ENCODE peak calls at places on chromosomes 5 and 9, in six cellular contexts. C is stimulated activated CD4-positive, alpha-beta T cell treated with anti-CD3 and anti-CD28 coated beads, Interleukin-2, amount 100 ng/mL, for 48 hours; L is stimulated activated naive CD8-positive, alpha-beta T cell treated with anti-CD3 and anti-CD28 coated beads, Interleukin-15, Interleukin-2, amounts not matched to agents 100 U/mL and 50 U/mL, for 24 hours; F is AG09319; G is activated CD4-positive, alpha-beta T cell treated with anti-CD3 and anti-CD28 coated beads for 1 hour; T is AG04450. Z is an unnamed sample.

GRCh38 chr9:19498015-19498414 is 89.2 kb downstream of the ACER2 start:
- DNase-seq in F (no peak), C (no peak), G (no peak), L (no peak), T (no peak), Z (no peak)

GRCh38 chr5:135488727-135489465 is 36.7 kb upstream of the TIFAB start:
- DNase-seq in T (peak; percentile 45), F (peak; percentile 28), L (no peak), C (no peak), G (no peak), Z (no peak)

GRCh38 chr5:127925916-127926315 is 157.7 kb upstream of the SLC12A2 start:
- DNase-seq in L (no peak), G (no peak), T (no peak), C (no peak), F (no peak), Z (no peak)

GRCh38 chr5:143322178-143322577 is 81.3 kb downstream of the NR3C1 start:
- DNase-seq in F (no peak), C (no peak), T (no peak), G (no peak), L (no peak), Z (no peak)

GRCh38 chr5:73454379-73455036 is 5.9 kb upstream of the FOXD1 start:
- DNase-seq in L (peak; percentile 29), C (no peak), G (no peak), T (no peak), F (peak; percentile 23), Z (peak; percentile 38)

GRCh38 chr5:41151562-41151961 is 61.8 kb downstream of the C6 start:
- DNase-seq in T (no peak), L (no peak), C (no peak), F (no peak), G (no peak), Z (no peak)

GRCh38 chr5:52988335-52989024 is 672 bp upstream of the ITGA2 start:
- DNase-seq in F (no peak), L (no peak), G (no peak), T (no peak), C (no peak), Z (no peak)

GRCh38 chr5:146643805-146644204 is 127.8 kb upstream of the GPR151 start:
- DNase-seq in L (no peak), T (no peak), G (no peak), C (no peak), F (no peak), Z (no peak)

GRCh38 chr5:88117546-88117945 is 151.1 kb downstream of the TMEM161B start:
- DNase-seq in C (no peak), T (no peak), L (no peak), F (no peak), G (no peak), Z (no peak)

GRCh38 chr5:21701317-21701716 is 1151.8 kb downstream of the CDH12 start:
- DNase-seq in G (no peak), T (no peak), C (no peak), F (no peak), L (no peak), Z (no peak)

GRCh38 chr9:13491138-13491492 is 211.6 kb upstream of the MPDZ start:
- DNase-seq in T (no peak), C (no peak), L (no peak), G (no peak), F (no peak), Z (no peak)

GRCh38 chr9:99859395-99859980 is 37.8 kb downstream of the NR4A3 start:
- DNase-seq in C (no peak), G (no peak), F (no peak), L (no peak), T (no peak), Z (no peak)

GRCh38 chr9:108072740-108073139 is 583.2 kb upstream of the KLF4 start:
- DNase-seq in L (no peak), T (no peak), F (no peak), C (no peak), G (no peak), Z (no peak)

GRCh38 chr5:91280942-91281269 is 102.2 kb downstream of the ARRDC3 start:
- DNase-seq in G (no peak), T (no peak), L (no peak), F (no peak), C (no peak), Z (no peak)

GRCh38 chr9:124779368-124780059 is 2.6 kb downstream of the OLFML2A start:
- DNase-seq in L (no peak), T (peak; percentile 99), C (no peak), F (peak; percentile 85), G (no peak), Z (no peak)

GRCh38 chr5:143174714-143175398 is 228.6 kb downstream of the NR3C1 start:
- DNase-seq in G (no peak), C (no peak), T (no peak), L (no peak), F (no peak), Z (no peak)

GRCh38 chr9:20504930-20505329 is 117.4 kb downstream of the MLLT3 start:
- DNase-seq in G (no peak), C (no peak), T (no peak), F (no peak), L (no peak), Z (peak; percentile 52)

GRCh38 chr5:119743927-119744326 is 114.6 kb downstream of the FAM170A start:
- DNase-seq in F (no peak), G (no peak), T (no peak), L (no peak), C (peak; percentile 5), Z (no peak)

GRCh38 chr9:133354766-133355165 is 1.5 kb downstream of the SURF1 start:
- DNase-seq in F (no peak), T (no peak), L (no peak), C (no peak), G (no peak), Z (no peak)

GRCh38 chr5:62582198-62582597 is 3.6 kb downstream of the LRRC70 start:
- DNase-seq in L (no peak), C (no peak), G (no peak), F (no peak), T (no peak), Z (no peak)

GRCh38 chr9:112898872-112899281 is 8.2 kb upstream of the SLC46A2 start:
- DNase-seq in G (no peak), C (no peak), T (no peak), L (no peak), F (no peak), Z (no peak)

GRCh38 chr9:112443200-112443599 is 43.4 kb upstream of the KIAA1958 start:
- DNase-seq in G (no peak), L (no peak), C (peak; percentile 6), F (no peak), T (no peak), Z (peak; percentile 10)

GRCh38 chr5:173757817-173758216 is 130.3 kb upstream of the CPEB4 start:
- DNase-seq in L (no peak), G (no peak), T (no peak), F (no peak), C (no peak), Z (no peak)

GRCh38 chr9:105138306-105138801 is 106.1 kb upstream of the SLC44A1 start:
- DNase-seq in C (no peak), T (no peak), L (no peak), G (no peak), F (no peak), Z (no peak)

GRCh38 chr5:177496111-177497010 is 1.0 kb downstream of the PDLIM7 start:
- DNase-seq in L (peak; percentile 59), G (no peak), F (peak; percentile 91), C (no peak), T (peak; percentile 92), Z (no peak)

GRCh38 chr5:157912621-157913325 is 53.8 kb upstream of the CLINT1 start:
- DNase-seq in T (no peak), L (no peak), G (no peak), F (no peak), C (no peak), Z (no peak)

GRCh38 chr5:80255425-80255751 is 460 bp downstream of the SERINC5 start:
- DNase-seq in C (peak; percentile 41), F (no peak), G (no peak), L (peak; percentile 68), T (no peak), Z (peak; percentile 59)

GRCh38 chr5:30100929-30101328 is 1092.6 kb upstream of the CDH6 start:
- DNase-seq in G (no peak), L (no peak), T (no peak), F (no peak), C (no peak), Z (no peak)

GRCh38 chr9:128293091-128293490 is 17.0 kb downstream of the SWI5 start:
- DNase-seq in T (no peak), L (no peak), G (no peak), C (no peak), F (no peak), Z (peak; percentile 39)

GRCh38 chr5:151107738-151108520 is 27.1 kb upstream of the TNIP1 start:
- DNase-seq in F (peak; percentile 48), G (no peak), T (no peak), L (no peak), C (no peak), Z (no peak)

GRCh38 chr9:114318416-114318815 is 4.5 kb upstream of the ORM1 start:
- DNase-seq in C (no peak), L (no peak), F (no peak), T (no peak), G (no peak), Z (no peak)

GRCh38 chr5:36199620-36200019 is 42.1 kb downstream of the NADK2 start:
- DNase-seq in L (no peak), F (no peak), G (no peak), T (no peak), C (no peak), Z (no peak)

GRCh38 chr9:134065720-134066419 is 2.0 kb downstream of the BRD3 start:
- DNase-seq in F (no peak), C (peak; percentile 44), G (peak; percentile 29), L (peak; percentile 68), T (no peak), Z (peak; percentile 71)

GRCh38 chr5:109374625-109375024 is 35.1 kb downstream of the PJA2 start:
- DNase-seq in L (no peak), C (no peak), G (no peak), F (no peak), T (no peak), Z (no peak)